ENCODE peak calls at places on chromosome X, in eight cellular contexts. One of them, this sample, is unnamed. For H3K36me3, the result is how much of the 10 kb centered on the place peaks cover.

GRCh38 chrX:68536884-68537283 is 38.0 kb downstream of the YIPF6 start:
- DNase-seq in HCT116: no peak
- DNase-seq in GM12878: no peak
- DNase-seq in K562: no peak
- DNase-seq in GM23338: peak
- DNase-seq in SK-N-MC: no peak
- DNase-seq in HepG2: no peak
- DNase-seq in H1: no peak
- DNase-seq in this sample: no peak

GRCh38 chrX:111010151-111010550 is 85.8 kb upstream of the PAK3 start:
- DNase-seq in HCT116: no peak
- DNase-seq in GM12878: no peak
- DNase-seq in K562: no peak
- DNase-seq in GM23338: no peak
- DNase-seq in SK-N-MC: no peak
- DNase-seq in HepG2: no peak
- DNase-seq in H1: no peak
- DNase-seq in this sample: no peak

GRCh38 chrX:42704454-42704853 is 73.5 kb downstream of the PPP1R2C start:
- DNase-seq in HCT116: no peak
- DNase-seq in GM12878: no peak
- DNase-seq in K562: no peak
- DNase-seq in GM23338: no peak
- DNase-seq in SK-N-MC: no peak
- DNase-seq in HepG2: no peak
- DNase-seq in H1: no peak
- DNase-seq in this sample: no peak

GRCh38 chrX:110965409-110965808 is 130.6 kb upstream of the PAK3 start:
- DNase-seq in HCT116: no peak
- DNase-seq in GM12878: no peak
- DNase-seq in K562: no peak
- DNase-seq in GM23338: no peak
- DNase-seq in SK-N-MC: no peak
- DNase-seq in HepG2: no peak
- DNase-seq in H1: no peak
- DNase-seq in this sample: no peak

GRCh38 chrX:116384406-116384805 is 52.0 kb upstream of the SLC6A14 start:
- DNase-seq in HCT116: no peak
- DNase-seq in GM12878: no peak
- DNase-seq in K562: no peak
- DNase-seq in GM23338: no peak
- DNase-seq in SK-N-MC: no peak
- DNase-seq in HepG2: no peak
- DNase-seq in H1: no peak
- DNase-seq in this sample: no peak

GRCh38 chrX:12949205-12949926 is 25.5 kb upstream of the TMSB4X start:
- DNase-seq in HCT116: no peak
- DNase-seq in GM12878: peak
- DNase-seq in K562: no peak
- DNase-seq in GM23338: no peak
- DNase-seq in SK-N-MC: peak
- DNase-seq in HepG2: no peak
- DNase-seq in H1: no peak
- DNase-seq in this sample: no peak

GRCh38 chrX:72269671-72270251 is 7.3 kb downstream of the RPS4X start:
- DNase-seq in HCT116: no peak
- DNase-seq in GM12878: no peak
- DNase-seq in K562: peak
- DNase-seq in GM23338: no peak
- DNase-seq in SK-N-MC: no peak
- DNase-seq in HepG2: no peak
- DNase-seq in H1: no peak
- DNase-seq in this sample: peak

GRCh38 chrX:30488092-30488491 is 89.5 kb downstream of the TASL start:
- DNase-seq in HCT116: peak
- DNase-seq in GM12878: no peak
- DNase-seq in K562: no peak
- DNase-seq in GM23338: peak
- DNase-seq in SK-N-MC: no peak
- DNase-seq in HepG2: no peak
- DNase-seq in H1: no peak
- DNase-seq in this sample: no peak

GRCh38 chrX:8783100-8784098 is 17.8 kb downstream of the FAM9A start:
- DNase-seq in HCT116: no peak
- DNase-seq in GM12878: no peak
- DNase-seq in K562: peak
- DNase-seq in GM23338: peak
- DNase-seq in SK-N-MC: no peak
- DNase-seq in HepG2: peak
- DNase-seq in H1: peak
- DNase-seq in this sample: peak

GRCh38 chrX:85828771-85829170 is 218.6 kb downstream of the CHM start:
- DNase-seq in HCT116: no peak
- DNase-seq in GM12878: no peak
- DNase-seq in K562: no peak
- DNase-seq in GM23338: no peak
- DNase-seq in SK-N-MC: no peak
- DNase-seq in HepG2: no peak
- DNase-seq in H1: no peak
- DNase-seq in this sample: no peak

GRCh38 chrX:56783450-56783831 is 54.4 kb downstream of the NBDY start:
- DNase-seq in HCT116: no peak
- DNase-seq in GM12878: peak
- DNase-seq in K562: peak
- DNase-seq in GM23338: peak
- DNase-seq in SK-N-MC: no peak
- DNase-seq in HepG2: no peak
- DNase-seq in H1: no peak
- DNase-seq in this sample: no peak

GRCh38 chrX:64176876-64177275 is 28.6 kb downstream of the AMER1 start:
- DNase-seq in HCT116: no peak
- DNase-seq in GM12878: no peak
- DNase-seq in K562: no peak
- DNase-seq in GM23338: no peak
- DNase-seq in SK-N-MC: no peak
- DNase-seq in HepG2: peak
- DNase-seq in H1: no peak
- DNase-seq in this sample: no peak

GRCh38 chrX:44817029-44817428 is 26.8 kb upstream of the DUSP21 start:
- DNase-seq in HCT116: no peak
- DNase-seq in GM12878: no peak
- DNase-seq in K562: no peak
- DNase-seq in GM23338: no peak
- DNase-seq in SK-N-MC: no peak
- DNase-seq in HepG2: no peak
- DNase-seq in H1: no peak
- DNase-seq in this sample: no peak

GRCh38 chrX:38189431-38190128 is 31.1 kb downstream of the SRPX start:
- DNase-seq in HCT116: no peak
- DNase-seq in GM12878: no peak
- DNase-seq in K562: no peak
- DNase-seq in GM23338: no peak
- DNase-seq in SK-N-MC: no peak
- DNase-seq in HepG2: no peak
- DNase-seq in H1: no peak
- DNase-seq in this sample: no peak
- H3K36me3 ChIP-seq in HCT116: under half
- H3K36me3 ChIP-seq in GM12878: under half
- H3K36me3 ChIP-seq in K562: under half
- H3K36me3 ChIP-seq in GM23338: under half
- H3K36me3 ChIP-seq in SK-N-MC: under half
- H3K36me3 ChIP-seq in HepG2: under half
- H3K36me3 ChIP-seq in H1: under half
- H3K36me3 ChIP-seq in this sample: under half

DNA sequence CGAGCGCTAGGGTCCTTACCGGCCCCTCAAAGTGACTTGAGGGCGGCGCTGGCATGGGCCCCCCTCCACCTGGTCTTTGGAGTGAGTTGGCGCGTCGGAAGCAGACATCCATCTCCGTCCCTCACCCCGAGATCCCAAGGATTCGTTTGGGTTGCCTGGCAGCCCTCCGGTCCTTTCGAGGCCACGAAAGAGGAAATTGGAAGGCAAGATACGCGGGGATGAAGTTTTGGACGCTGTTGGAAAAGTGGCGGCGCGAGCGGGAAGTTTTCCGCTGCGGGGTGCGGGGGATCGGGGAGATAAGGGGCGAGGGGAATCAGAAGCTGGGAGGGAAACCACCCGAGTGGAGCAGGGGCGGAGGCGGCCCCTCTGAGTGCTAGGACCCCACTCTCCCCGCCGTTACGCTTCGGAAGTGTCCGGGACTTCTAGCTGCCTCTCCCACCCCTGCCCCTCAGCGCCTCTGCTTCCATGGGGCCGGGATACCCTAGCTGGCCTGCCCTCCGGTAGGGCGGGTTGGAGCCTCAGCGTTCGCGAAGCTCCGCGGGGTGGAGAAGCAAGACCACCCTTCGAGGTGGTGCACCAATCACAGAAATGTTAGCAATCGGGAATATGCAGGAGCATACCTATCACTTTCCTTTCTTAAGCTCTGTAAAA is 57.8 kb downstream of the FRMPD3 start:
- DNase-seq in HCT116: no peak
- DNase-seq in GM12878: no peak
- DNase-seq in K562: no peak
- DNase-seq in GM23338: peak
- DNase-seq in SK-N-MC: no peak
- DNase-seq in HepG2: no peak
- DNase-seq in H1: no peak
- DNase-seq in this sample: no peak
- TF ChIP-seq EZH2 in HCT116: no peak
- TF ChIP-seq EZH2 in GM12878: no peak
- TF ChIP-seq EZH2 in K562: no peak
- TF ChIP-seq EZH2 in GM23338: peak
- TF ChIP-seq EZH2 in SK-N-MC: no peak
- TF ChIP-seq EZH2 in HepG2: no peak
- TF ChIP-seq EZH2 in H1: peak
- TF ChIP-seq EZH2 in this sample: peak

GRCh38 chrX:48677456-48678030 is 6.1 kb upstream of the WAS start:
- DNase-seq in HCT116: no peak
- DNase-seq in GM12878: no peak
- DNase-seq in K562: no peak
- DNase-seq in GM23338: no peak
- DNase-seq in SK-N-MC: no peak
- DNase-seq in HepG2: peak
- DNase-seq in H1: no peak
- DNase-seq in this sample: no peak

GRCh38 chrX:48681539-48682183 is 1.9 kb upstream of the WAS start:
- DNase-seq in HCT116: no peak
- DNase-seq in GM12878: no peak
- DNase-seq in K562: no peak
- DNase-seq in GM23338: no peak
- DNase-seq in SK-N-MC: no peak
- DNase-seq in HepG2: no peak
- DNase-seq in H1: no peak
- DNase-seq in this sample: no peak

GRCh38 chrX:48676893-48677270 is 6.7 kb upstream of the WAS start:
- DNase-seq in HCT116: no peak
- DNase-seq in GM12878: no peak
- DNase-seq in K562: no peak
- DNase-seq in GM23338: peak
- DNase-seq in SK-N-MC: no peak
- DNase-seq in HepG2: no peak
- DNase-seq in H1: no peak
- DNase-seq in this sample: no peak

DNA sequence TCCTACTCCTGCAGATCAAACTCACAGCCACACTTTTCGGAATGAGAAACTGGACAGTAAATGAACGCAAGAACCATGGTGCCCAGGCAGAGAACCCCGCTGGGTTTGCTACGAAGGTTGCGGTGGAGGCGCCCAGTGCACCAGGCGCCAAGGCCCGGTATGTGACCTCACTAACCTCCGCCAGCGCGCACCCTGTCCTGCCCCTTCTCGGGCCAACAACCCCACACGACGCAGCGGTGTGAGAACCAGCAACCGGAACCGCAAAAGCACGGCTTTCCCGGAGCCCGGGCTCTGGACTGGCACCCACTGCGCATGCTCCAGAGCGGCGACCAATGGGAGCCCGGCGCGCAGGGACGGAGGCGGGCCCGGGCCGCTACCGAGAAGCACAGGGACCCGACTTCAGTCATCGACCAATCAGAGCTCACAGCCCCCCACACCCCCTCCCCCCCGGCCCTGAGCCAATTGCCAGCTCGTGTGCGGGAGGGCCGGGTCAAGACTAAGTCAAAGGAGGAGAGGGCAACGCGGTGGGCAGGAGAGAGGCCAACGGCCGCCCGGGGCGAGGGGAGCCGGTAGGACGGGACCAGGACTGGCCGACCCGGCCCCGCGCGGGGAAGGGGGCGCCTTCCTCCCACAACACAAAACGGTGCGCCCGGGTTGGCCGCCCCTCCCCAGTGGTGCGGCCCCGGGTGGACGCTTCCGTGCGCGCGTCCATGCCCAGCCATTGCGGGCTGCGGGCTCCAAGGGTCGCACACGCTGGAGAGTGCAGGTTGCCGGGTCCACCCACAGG is 7.3 kb upstream of the WAS start:
- DNase-seq in HCT116: peak
- DNase-seq in GM12878: peak
- DNase-seq in K562: peak
- DNase-seq in GM23338: peak
- DNase-seq in SK-N-MC: no peak
- DNase-seq in HepG2: peak
- DNase-seq in H1: peak
- DNase-seq in this sample: peak
- TF ChIP-seq POLR2AphosphoS5 in HCT116: peak
- TF ChIP-seq POLR2AphosphoS5 in GM12878: peak
- TF ChIP-seq POLR2AphosphoS5 in K562: peak
- TF ChIP-seq POLR2AphosphoS5 in GM23338: peak
- TF ChIP-seq POLR2AphosphoS5 in SK-N-MC: peak
- TF ChIP-seq POLR2AphosphoS5 in HepG2: peak
- TF ChIP-seq POLR2AphosphoS5 in H1: peak
- TF ChIP-seq POLR2AphosphoS5 in this sample: peak

GRCh38 chrX:41177297-41177696 is 92.1 kb downstream of the USP9X start:
- DNase-seq in HCT116: no peak
- DNase-seq in GM12878: no peak
- DNase-seq in K562: no peak
- DNase-seq in GM23338: no peak
- DNase-seq in SK-N-MC: no peak
- DNase-seq in HepG2: no peak
- DNase-seq in H1: no peak
- DNase-seq in this sample: no peak

GRCh38 chrX:41180194-41180902 is 95.1 kb downstream of the USP9X start:
- DNase-seq in HCT116: peak
- DNase-seq in GM12878: peak
- DNase-seq in K562: peak
- DNase-seq in GM23338: peak
- DNase-seq in SK-N-MC: peak
- DNase-seq in HepG2: peak
- DNase-seq in H1: no peak
- DNase-seq in this sample: peak

GRCh38 chrX:41176263-41176662 is 91.0 kb downstream of the USP9X start:
- DNase-seq in HCT116: no peak
- DNase-seq in GM12878: no peak
- DNase-seq in K562: no peak
- DNase-seq in GM23338: no peak
- DNase-seq in SK-N-MC: no peak
- DNase-seq in HepG2: no peak
- DNase-seq in H1: no peak
- DNase-seq in this sample: no peak

DNA sequence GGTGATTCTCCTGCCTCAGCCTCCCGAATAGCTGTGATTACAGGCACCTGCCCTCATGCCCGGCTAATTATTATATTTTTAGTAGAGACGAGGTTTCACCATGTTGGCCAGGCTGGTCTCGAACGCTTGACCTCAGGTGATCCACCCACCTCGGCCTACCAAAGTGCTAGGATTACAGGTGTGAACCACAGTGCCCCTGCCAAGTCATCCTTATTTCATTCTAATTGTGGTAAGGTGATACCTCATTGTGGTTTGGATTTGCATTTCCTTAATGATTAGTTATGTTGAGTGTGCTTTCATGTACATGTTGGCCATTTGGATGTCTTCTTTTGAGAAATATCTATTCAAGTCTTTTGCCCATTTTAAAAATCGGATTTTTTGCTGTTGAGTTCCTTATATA is 93.0 kb downstream of the USP9X start:
- DNase-seq in HCT116: no peak
- DNase-seq in GM12878: peak
- DNase-seq in K562: no peak
- DNase-seq in GM23338: no peak
- DNase-seq in SK-N-MC: no peak
- DNase-seq in HepG2: no peak
- DNase-seq in H1: no peak
- DNase-seq in this sample: no peak
- H3K36me3 ChIP-seq in HCT116: under half
- H3K36me3 ChIP-seq in GM12878: under half
- H3K36me3 ChIP-seq in K562: under half
- H3K36me3 ChIP-seq in GM23338: under half
- H3K36me3 ChIP-seq in SK-N-MC: under half
- H3K36me3 ChIP-seq in HepG2: under half
- H3K36me3 ChIP-seq in H1: under half
- H3K36me3 ChIP-seq in this sample: under half